ENCODE peak calls at places on chromosomes 5 and 9, in four cellular contexts. One of them, this sample, is unnamed.

GRCh38 chr9:20566401-20566800 is 55.9 kb downstream of the MLLT3 start:
- DNase-seq in mucosa of gallbladder: no peak
- DNase-seq in H54: no peak
- DNase-seq in substantia nigra: no peak
- DNase-seq in this sample: no peak

GRCh38 chr9:126436545-126437269 is 110.1 kb downstream of the MVB12B start:
- DNase-seq in substantia nigra: no peak
- DNase-seq in H54: peak
- DNase-seq in mucosa of gallbladder: no peak
- DNase-seq in this sample: no peak

GRCh38 chr9:98887918-98888510 is 55.7 kb upstream of the COL15A1 start:
- DNase-seq in H54: no peak
- DNase-seq in mucosa of gallbladder: no peak
- DNase-seq in substantia nigra: no peak
- DNase-seq in this sample: no peak

GRCh38 chr9:86839522-86839921 is 107.8 kb downstream of the GAS1 start:
- DNase-seq in mucosa of gallbladder: no peak
- DNase-seq in substantia nigra: no peak
- DNase-seq in H54: no peak
- DNase-seq in this sample: no peak

GRCh38 chr5:139670369-139671095 is 22.4 kb downstream of the CXXC5 start:
- DNase-seq in substantia nigra: no peak
- DNase-seq in mucosa of gallbladder: no peak
- DNase-seq in H54: no peak
- DNase-seq in this sample: no peak

GRCh38 chr9:91589101-91589553 is 165.5 kb upstream of the NFIL3 start:
- DNase-seq in substantia nigra: no peak
- DNase-seq in mucosa of gallbladder: peak
- DNase-seq in H54: no peak
- DNase-seq in this sample: peak

GRCh38 chr5:179494774-179495173 is 55.6 kb upstream of the RUFY1 start:
- DNase-seq in substantia nigra: no peak
- DNase-seq in mucosa of gallbladder: no peak
- DNase-seq in H54: no peak
- DNase-seq in this sample: no peak

GRCh38 chr5:57724836-57725235 is 242.2 kb upstream of the ACTBL2 start:
- DNase-seq in substantia nigra: no peak
- DNase-seq in mucosa of gallbladder: no peak
- DNase-seq in H54: no peak
- DNase-seq in this sample: no peak

GRCh38 chr9:124894741-124895170 is 32.8 kb downstream of the ARPC5L start:
- DNase-seq in substantia nigra: no peak
- DNase-seq in H54: no peak
- DNase-seq in mucosa of gallbladder: no peak
- DNase-seq in this sample: no peak

GRCh38 chr9:136085815-136086212 is 9.3 kb downstream of the NACC2 start:
- DNase-seq in mucosa of gallbladder: peak
- DNase-seq in H54: no peak
- DNase-seq in substantia nigra: peak
- DNase-seq in this sample: peak

GRCh38 chr5:35804201-35804653 is 52.5 kb upstream of the IL7R start:
- DNase-seq in mucosa of gallbladder: no peak
- DNase-seq in substantia nigra: no peak
- DNase-seq in H54: no peak
- DNase-seq in this sample: peak

GRCh38 chr9:124017929-124018730 is 6.6 kb downstream of the LHX2 start:
- DNase-seq in mucosa of gallbladder: no peak
- DNase-seq in substantia nigra: no peak
- DNase-seq in H54: no peak
- DNase-seq in this sample: no peak

GRCh38 chr5:89844548-89844947 is 565.0 kb downstream of the CETN3 start:
- DNase-seq in H54: no peak
- DNase-seq in mucosa of gallbladder: no peak
- DNase-seq in substantia nigra: no peak
- DNase-seq in this sample: no peak

GRCh38 chr9:138048184-138048583 is 170.6 kb downstream of the CACNA1B start:
- DNase-seq in mucosa of gallbladder: no peak
- DNase-seq in H54: no peak
- DNase-seq in substantia nigra: no peak
- DNase-seq in this sample: no peak

GRCh38 chr5:1552469-1553255 is 28.9 kb upstream of the LPCAT1 start:
- DNase-seq in H54: no peak
- DNase-seq in mucosa of gallbladder: no peak
- DNase-seq in substantia nigra: peak
- DNase-seq in this sample: peak

GRCh38 chr9:21689851-21690250 is 112.6 kb upstream of the MTAP start:
- DNase-seq in substantia nigra: no peak
- DNase-seq in H54: no peak
- DNase-seq in mucosa of gallbladder: no peak
- DNase-seq in this sample: no peak

GRCh38 chr5:17694922-17695321 is 60.7 kb downstream of the TAF11L14 start:
- DNase-seq in H54: no peak
- DNase-seq in mucosa of gallbladder: no peak
- DNase-seq in substantia nigra: no peak
- DNase-seq in this sample: no peak

GRCh38 chr5:82278711-82279370 is 687 bp upstream of the RPS23 start:
- DNase-seq in mucosa of gallbladder: no peak
- DNase-seq in substantia nigra: no peak
- DNase-seq in H54: no peak
- DNase-seq in this sample: no peak